ENCODE peak calls at places on chromosomes 4 and X, in five cellular contexts. I is endodermal cell, N is IMR-90, S is MM.1S, X is GM23248. P is an unnamed sample. For H3K9me3, the result is how much of the 10 kb centered on the place peaks cover.

GRCh38 chr4:119783200-119783978 is 154.8 kb upstream of the PDE5A start:
- DNase-seq in I (no peak), N (no peak), S (peak), X (no peak), P (no peak)

GRCh38 chr4:119300388-119301131 is 21.4 kb downstream of the FABP2 start:
- DNase-seq in I (peak), N (peak), S (peak), X (peak), P (peak)

GRCh38 chr4:17013382-17014006 is 115.0 kb upstream of the LDB2 start:
- DNase-seq in I (peak), N (peak), S (no peak), X (peak), P (no peak)

GRCh38 chr4:11614426-11614825 is 185.7 kb upstream of the HS3ST1 start:
- DNase-seq in I (no peak), N (peak), S (no peak), X (no peak), P (no peak)

GRCh38 chr4:22190855-22191254 is 242.3 kb upstream of the KCNIP4 start:
- DNase-seq in I (no peak), N (peak), S (no peak), X (peak), P (no peak)

GRCh38 chr4:79034544-79034943 is 95.3 kb upstream of the PAQR3 start:
- DNase-seq in I (no peak), N (no peak), S (no peak), X (no peak), P (no peak)

GRCh38 chr4:25658357-25658771 is 2.7 kb downstream of the SLC34A2 start:
- DNase-seq in I (no peak), N (no peak), S (no peak), X (no peak), P (peak)

GRCh38 chr4:87848622-87849351 is 16.0 kb downstream of the MEPE start:
- DNase-seq in I (peak), N (peak), S (peak), X (peak), P (no peak)

GRCh38 chr4:176988226-176988625 is 195.5 kb upstream of the VEGFC start:
- DNase-seq in I (no peak), N (peak), S (no peak), X (peak), P (no peak)

GRCh38 chr4:81470456-81471327 is 1.0 kb downstream of the RASGEF1B start:
- DNase-seq in I (peak), N (no peak), S (peak), X (peak), P (peak)

GRCh38 chrX:44889824-44890223 is 16.8 kb downstream of the KDM6A start:
- DNase-seq in I (no peak), N (no peak), S (no peak), X (no peak), P (no peak)

GRCh38 chr4:134470544-134470943 is 269.0 kb upstream of the PABPC4L start:
- DNase-seq in I (peak), N (no peak), S (peak), X (no peak), P (no peak)

GRCh38 chr4:16005671-16006070 is 42.7 kb upstream of the FGFBP2 start:
- DNase-seq in I (no peak), N (no peak), S (no peak), X (no peak), P (no peak)

GRCh38 chr4:148344382-148344781 is 97.8 kb downstream of the NR3C2 start:
- DNase-seq in I (no peak), N (no peak), S (no peak), X (no peak), P (no peak)

GRCh38 chr4:37951465-37952352 is 8.5 kb upstream of the PTTG2 start:
- DNase-seq in I (no peak), N (no peak), S (no peak), X (no peak), P (no peak)

GRCh38 chr4:116358633-116359222 is 726.6 kb downstream of the TRAM1L1 start:
- DNase-seq in I (peak), N (peak), S (peak), X (peak), P (no peak)

GRCh38 chrX:81957900-81958545 is 756.1 kb downstream of the SH3BGRL start:
- DNase-seq in I (no peak), N (peak), S (peak), X (peak), P (no peak)
- H3K9me3 ChIP-seq in I (under half), N (under half), S (under half), X (under half), P (under half)

GRCh38 chrX:11665144-11666040 is at the start of gene ARHGAP6:
- DNase-seq in I (peak), N (peak), S (no peak), X (peak), P (peak)
- H3K9ac ChIP-seq in I (no peak), N (no peak), S (no peak), X (no peak), P (no peak)

DNA sequence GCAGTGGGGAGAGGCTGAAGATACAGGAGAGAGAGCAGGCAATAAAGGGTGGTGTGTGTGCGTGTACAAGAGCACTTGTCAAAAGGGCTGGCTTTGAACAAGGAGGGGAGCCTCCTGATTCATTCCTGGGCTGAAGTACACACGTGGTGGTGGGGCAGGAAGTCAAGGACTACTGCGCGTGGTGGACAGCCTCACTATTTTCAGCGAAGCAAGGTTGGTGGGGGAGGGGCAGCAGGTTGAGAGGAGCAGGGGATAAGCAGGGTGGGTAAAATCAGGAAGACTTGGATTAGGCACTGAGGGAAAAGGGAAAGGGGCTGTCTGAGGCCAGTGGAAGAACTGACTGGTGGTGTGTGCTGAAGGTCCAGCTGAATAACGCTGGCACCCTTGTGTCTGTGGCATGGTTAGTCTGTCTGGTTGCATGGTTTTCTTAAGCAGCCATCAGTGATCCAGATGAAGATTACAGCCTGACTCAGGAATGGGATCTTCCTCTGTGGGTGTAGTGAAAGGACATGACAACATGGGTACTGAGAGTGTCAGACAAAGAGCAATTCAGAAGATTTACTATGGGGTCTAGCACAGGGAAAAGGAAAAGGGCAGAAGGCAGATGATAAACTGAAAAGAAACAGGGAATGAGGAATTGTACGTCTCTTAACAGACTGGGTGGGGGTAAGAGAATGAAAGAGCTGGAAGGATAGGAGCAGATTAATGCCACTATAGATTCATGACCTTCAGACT is 149.8 kb downstream of the CHM start:
- DNase-seq in I (no peak), N (no peak), S (no peak), X (peak), P (no peak)
- H3K9me3 ChIP-seq in I (under half), N (under half), S (under half), X (under half), P (under half)

GRCh38 chrX:151921292-151921691 is 8.6 kb downstream of the MAGEA4 start:
- DNase-seq in I (no peak), N (no peak), S (no peak), X (no peak), P (no peak)
- H3K9ac ChIP-seq in I (no peak), N (no peak), S (no peak), X (no peak), P (no peak)

GRCh38 chr4:19239565-19239964 is 1012.1 kb upstream of the SLIT2 start:
- DNase-seq in I (no peak), N (peak), S (no peak), X (peak), P (no peak)
- H3K9me3 ChIP-seq in I (under half), N (under half), S (under half), X (under half), P (under half)

GRCh38 chrX:39688219-39688575 is 409.6 kb downstream of the BCOR start:
- DNase-seq in I (no peak), N (no peak), S (no peak), X (no peak), P (no peak)
- H3K9ac ChIP-seq in I (peak), N (no peak), S (peak), X (peak), P (no peak)

GRCh38 chrX:70442224-70442623 is 2.4 kb upstream of the DLG3 start:
- DNase-seq in I (no peak), N (no peak), S (no peak), X (no peak), P (no peak)
- H3K9me3 ChIP-seq in I (under half), N (under half), S (under half), X (under half), P (under half)

GRCh38 chr4:113040793-113041192 is 8.7 kb upstream of the ANK2 start:
- DNase-seq in I (no peak), N (no peak), S (no peak), X (no peak), P (no peak)
- H3K9ac ChIP-seq in I (no peak), N (no peak), S (no peak), X (no peak), P (no peak)

DNA sequence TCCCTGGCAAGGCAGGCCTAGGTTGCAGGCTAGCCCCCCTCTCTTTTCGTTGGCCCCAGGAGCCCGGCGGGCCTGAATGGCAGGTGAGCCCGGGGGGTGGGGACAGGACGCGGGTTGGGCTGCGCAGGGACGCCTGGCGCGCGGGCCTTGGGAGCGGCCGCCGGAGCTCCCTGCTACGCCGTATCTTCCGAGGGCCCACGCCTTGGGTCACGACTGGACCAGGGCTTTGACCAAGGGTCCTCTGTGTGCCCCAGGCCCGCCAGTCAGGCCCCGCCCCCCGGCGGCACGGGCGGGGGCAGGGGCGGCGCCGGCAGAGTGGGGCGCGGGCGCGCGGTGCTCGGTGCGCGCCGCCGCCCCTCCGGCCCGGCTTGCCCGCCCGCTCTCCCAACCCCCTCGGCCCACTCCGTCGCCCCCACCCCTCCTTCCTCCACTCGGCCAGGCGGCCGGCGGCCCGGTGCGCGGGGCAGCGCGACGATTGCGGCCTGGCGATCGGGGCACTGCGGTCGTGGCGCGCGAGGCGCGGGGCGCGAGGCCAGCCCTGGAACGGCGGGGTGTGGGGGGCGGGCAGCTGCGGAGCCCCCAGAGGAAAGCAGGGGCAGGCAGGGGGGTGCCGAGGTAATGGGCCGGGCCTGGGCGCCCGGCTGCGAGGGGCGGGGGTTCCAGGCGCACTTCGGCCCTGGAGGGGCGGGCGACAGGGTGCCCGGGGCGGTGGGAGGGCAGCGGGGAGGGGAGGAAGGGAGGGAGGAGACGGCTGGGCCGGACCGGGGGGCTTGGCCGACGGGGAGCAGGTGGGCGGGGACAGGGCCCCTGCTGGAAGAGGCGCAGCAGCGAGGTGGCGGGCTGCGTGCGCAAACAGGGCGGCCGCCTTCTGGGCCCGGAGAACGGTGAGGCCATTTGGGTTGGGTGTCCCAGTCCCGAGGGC is at the start of gene PRRG3:
- DNase-seq in I (peak), N (no peak), S (no peak), X (no peak), P (no peak)
- H3K9me3 ChIP-seq in I (under half), N (under half), S (under half), X (under half), P (under half)

DNA sequence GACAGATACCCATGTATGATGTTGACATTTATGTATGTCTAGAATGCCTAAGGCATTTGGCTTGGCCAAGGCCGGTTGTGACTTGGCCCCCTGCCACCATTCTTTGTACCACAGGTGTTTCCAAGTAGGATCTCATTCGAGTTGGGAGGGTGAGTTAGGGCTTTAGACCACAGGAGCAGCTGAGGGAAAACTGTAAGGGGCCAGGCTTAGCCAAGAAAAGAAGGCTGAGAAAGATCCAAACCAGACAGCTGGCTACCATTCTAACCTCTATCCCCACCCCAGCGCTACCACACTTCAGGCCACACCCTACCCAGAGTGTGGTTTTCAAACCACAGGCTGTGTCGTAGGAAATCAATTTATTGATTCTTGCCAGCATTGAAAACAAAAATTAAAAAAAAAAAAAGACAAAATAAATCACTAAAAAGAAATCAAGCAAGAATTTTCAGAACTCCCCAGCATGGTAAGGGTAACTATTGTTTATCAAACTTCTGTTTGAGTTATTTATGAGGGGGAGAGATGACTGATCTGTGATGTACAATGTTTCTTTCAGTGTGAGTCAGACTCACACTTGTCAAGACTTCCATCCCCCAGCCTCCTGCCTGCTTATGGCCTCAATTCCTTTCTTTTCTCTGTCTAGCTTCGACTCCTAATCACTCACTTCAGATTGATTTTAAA is 9.9 kb downstream of the TMSB4X start:
- DNase-seq in I (no peak), N (peak), S (no peak), X (peak), P (no peak)
- H3K9ac ChIP-seq in I (no peak), N (no peak), S (no peak), X (no peak), P (no peak)

P was measured in kidney.